ENCODE peak calls at places on chromosomes 11 and 22, in nine cellular contexts. W is spleen, M is endothelial cell of umbilical vein, Z is breast epithelium, T is tibial nerve, B is sigmoid colon, C is adrenal gland, R is body of pancreas, V is stomach. S is an unnamed sample.

GRCh38 chr22:45240810-45241631 is at the start of gene KIAA0930:
- DNase-seq in B (peak), W (peak), T (peak), R (peak), V (peak), C (peak), M (peak), Z (peak), S (no peak)

GRCh38 chr22:19988965-19989724 is 27.5 kb downstream of the ARVCF start:
- DNase-seq in V (no peak), Z (no peak), R (no peak), M (no peak), B (no peak), C (no peak), T (no peak), W (no peak), S (no peak)

GRCh38 chr11:117796456-117797428 is at the start of gene DSCAML1:
- DNase-seq in T (no peak), B (no peak), C (peak), V (no peak), R (no peak), Z (no peak), M (no peak), W (no peak), S (no peak)

GRCh38 chr11:129703846-129704245 is 111.8 kb upstream of the TMEM45B start:
- DNase-seq in B (no peak), T (no peak), C (no peak), R (no peak), M (no peak), W (no peak), V (no peak), Z (peak), S (no peak)

GRCh38 chr22:36386351-36386899 is 1.3 kb downstream of the MYH9 start:
- DNase-seq in C (peak), W (peak), T (no peak), M (peak), B (no peak), Z (no peak), R (no peak), V (no peak), S (no peak)

GRCh38 chr11:78560826-78561484 is 13.7 kb downstream of the NARS2 start:
- DNase-seq in C (no peak), W (no peak), M (peak), R (no peak), V (no peak), T (no peak), B (no peak), Z (no peak), S (no peak)

GRCh38 chr11:9736365-9736764 is 72.5 kb downstream of the SWAP70 start:
- DNase-seq in T (no peak), Z (no peak), V (no peak), W (no peak), M (no peak), B (no peak), R (no peak), C (no peak), S (no peak)

GRCh38 chr11:14612624-14613023 is 31.0 kb upstream of the PDE3B start:
- DNase-seq in T (no peak), Z (no peak), W (no peak), R (peak), C (no peak), M (no peak), B (no peak), V (no peak), S (no peak)

GRCh38 chr11:6284250-6284649 is 24.6 kb downstream of the CCKBR start:
- DNase-seq in Z (no peak), R (no peak), B (no peak), C (no peak), V (no peak), W (no peak), M (no peak), T (no peak), S (no peak)

GRCh38 chr11:132674161-132674560 is 858.1 kb downstream of the OPCML start:
- DNase-seq in R (no peak), V (no peak), C (no peak), T (no peak), W (no peak), Z (no peak), B (no peak), M (peak), S (no peak)

GRCh38 chr11:63805844-63806415 is 7.3 kb upstream of the SPINDOC start:
- DNase-seq in B (no peak), W (no peak), V (no peak), M (peak), R (peak), T (no peak), C (peak), Z (no peak), S (no peak)

GRCh38 chr11:122491486-122491885 is 164.0 kb upstream of the UBASH3B start:
- DNase-seq in T (no peak), C (peak), Z (peak), R (no peak), V (no peak), M (peak), W (no peak), B (no peak), S (no peak)

GRCh38 chr11:116605543-116605942 is 167.2 kb downstream of the BUD13 start:
- DNase-seq in Z (no peak), C (peak), M (peak), W (no peak), R (peak), B (peak), T (no peak), V (peak), S (no peak)

GRCh38 chr11:68142028-68142412 is 20.8 kb upstream of the CHKA start:
- DNase-seq in Z (peak), B (no peak), T (no peak), V (peak), W (no peak), R (peak), M (no peak), C (no peak), S (no peak)

GRCh38 chr11:58811499-58811898 is 33.0 kb downstream of the GLYATL2 start:
- DNase-seq in Z (no peak), W (no peak), V (no peak), R (no peak), C (no peak), T (no peak), B (no peak), M (no peak), S (no peak)

GRCh38 chr11:1209371-1210057 is 13.4 kb upstream of the MUC5B start:
- DNase-seq in M (no peak), B (peak), Z (no peak), V (no peak), W (peak), C (no peak), R (no peak), T (peak), S (no peak)

GRCh38 chr11:12235945-12236743 is 125.8 kb downstream of the MICAL2 start:
- DNase-seq in M (peak), B (no peak), R (peak), W (no peak), T (no peak), V (peak), C (peak), Z (peak), S (no peak)

GRCh38 chr11:72736452-72737069 is 15.6 kb downstream of the ARAP1 start:
- DNase-seq in V (no peak), B (peak), M (peak), R (peak), W (peak), Z (peak), T (no peak), C (peak), S (no peak)

DNA sequence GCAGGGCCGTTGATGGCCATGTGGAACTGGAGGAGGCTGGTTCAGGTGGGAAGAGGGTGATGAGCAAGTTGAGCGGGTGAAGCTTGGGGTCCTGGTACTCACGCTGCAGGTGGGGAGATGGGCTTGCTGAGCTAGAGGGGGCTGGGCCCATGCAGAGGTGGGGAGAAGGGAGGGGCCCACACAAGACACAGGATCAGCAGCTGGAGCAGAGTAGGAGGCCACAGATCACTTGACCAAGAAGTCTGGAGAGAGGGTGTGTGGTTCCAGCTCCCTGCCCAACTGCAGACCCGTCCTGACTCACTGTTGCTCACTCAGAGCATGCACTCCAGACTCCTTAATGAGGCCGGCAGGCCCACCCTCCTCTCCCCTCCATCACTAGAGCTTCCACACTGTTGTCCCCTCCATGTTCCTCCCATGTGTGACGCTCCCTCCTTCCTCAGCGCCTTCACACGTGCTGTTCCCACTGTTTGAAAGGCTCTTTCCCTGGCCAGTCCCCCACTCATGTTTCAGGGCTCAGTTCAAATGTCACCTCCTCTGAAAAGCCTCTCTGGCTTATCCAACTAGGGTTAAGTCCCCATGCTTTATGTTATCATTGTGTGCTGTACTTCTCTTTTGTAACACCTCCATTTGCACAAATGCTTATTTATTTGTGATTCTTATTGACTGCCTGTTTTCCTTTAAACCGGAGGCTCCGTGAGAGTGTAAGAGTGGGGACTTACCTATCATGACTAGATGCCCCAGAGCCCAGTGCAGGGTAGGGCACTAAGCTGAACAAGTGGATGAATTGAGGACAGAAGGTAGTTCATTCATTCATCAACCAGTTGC is 2.3 kb downstream of the CCDC86 start:
- DNase-seq in V (no peak), W (no peak), T (no peak), M (no peak), Z (no peak), B (no peak), R (no peak), C (peak), S (no peak)
- H3K4me3 ChIP-seq in V (peak), W (peak), T (no peak), M (no peak), Z (peak), B (no peak), R (no peak), C (no peak), S (peak)

DNA sequence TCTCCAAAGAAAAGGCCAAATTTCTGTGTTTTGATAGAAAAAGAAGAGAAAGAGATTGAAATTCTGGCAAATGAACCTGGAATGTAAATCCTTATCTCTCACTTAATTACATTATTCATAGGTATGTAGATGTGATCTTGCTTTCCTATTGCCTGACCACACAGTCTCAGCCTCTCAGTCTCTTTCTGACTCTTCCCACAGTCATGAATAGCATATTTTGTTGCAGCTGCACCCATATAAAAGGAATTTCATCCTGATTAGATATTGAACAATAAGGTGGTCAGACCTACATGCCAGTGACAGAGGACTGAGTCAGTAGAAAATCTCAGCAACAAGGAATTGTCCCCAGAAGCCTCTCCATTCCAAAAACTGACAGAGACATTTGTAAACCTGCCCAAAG is 62.9 kb upstream of the LRRC4C start:
- DNase-seq in C (no peak), V (no peak), T (no peak), B (no peak), R (no peak), M (no peak), Z (no peak), W (no peak), S (no peak)
- TF ChIP-seq POLR2A in C (no peak), V (no peak), T (no peak), B (no peak), R (no peak), M (no peak), Z (no peak), W (no peak), S (no peak)

GRCh38 chr22:40334060-40334459 is 12.2 kb upstream of the ADSL start:
- DNase-seq in M (no peak), W (no peak), Z (no peak), R (no peak), V (no peak), T (no peak), B (no peak), C (no peak), S (no peak)

GRCh38 chr22:40331706-40332105 is 14.6 kb upstream of the ADSL start:
- DNase-seq in M (no peak), Z (no peak), W (no peak), V (no peak), C (no peak), B (no peak), R (no peak), T (no peak), S (no peak)

GRCh38 chr22:40332319-40332781 is 13.9 kb upstream of the ADSL start:
- DNase-seq in C (no peak), Z (no peak), W (no peak), B (no peak), R (no peak), M (no peak), V (no peak), T (no peak), S (no peak)

GRCh38 chr22:40335358-40335757 is 10.9 kb upstream of the ADSL start:
- DNase-seq in B (no peak), Z (no peak), W (no peak), T (no peak), V (no peak), M (no peak), C (no peak), R (no peak), S (no peak)

DNA sequence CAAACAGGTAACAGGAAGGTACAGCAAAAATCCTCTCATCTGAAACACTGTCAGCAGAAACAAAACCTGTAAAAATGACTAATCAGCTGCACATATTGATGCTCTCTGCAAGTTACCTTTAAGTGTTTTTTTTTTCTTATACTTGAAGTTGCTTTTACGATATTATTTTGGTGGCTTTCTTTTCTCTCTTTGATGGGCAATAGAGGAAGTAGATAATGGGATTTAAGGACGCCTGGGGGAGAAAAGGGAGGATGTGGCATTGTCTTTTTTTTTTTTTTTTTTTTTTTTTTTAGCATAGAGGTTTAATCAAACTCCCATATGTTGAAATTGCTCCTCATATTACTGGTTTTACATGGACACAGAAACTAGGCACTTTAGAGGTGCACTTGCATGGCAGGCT is 11.4 kb upstream of the ADSL start:
- DNase-seq in V (no peak), R (no peak), B (no peak), W (no peak), M (no peak), C (no peak), T (no peak), Z (no peak), S (no peak)
- H3K4me3 ChIP-seq in V (no peak), R (no peak), B (no peak), W (no peak), M (no peak), C (no peak), T (no peak), Z (no peak), S (no peak)

GRCh38 chr11:70398834-70399680 is 728 bp downstream of the CTTN start:
- DNase-seq in Z (no peak), V (peak), B (peak), W (peak), R (peak), T (no peak), C (no peak), M (no peak), S (no peak)
- TF ChIP-seq POLR2A in Z (no peak), V (no peak), B (no peak), W (no peak), R (no peak), T (no peak), C (no peak), M (no peak), S (no peak)

DNA sequence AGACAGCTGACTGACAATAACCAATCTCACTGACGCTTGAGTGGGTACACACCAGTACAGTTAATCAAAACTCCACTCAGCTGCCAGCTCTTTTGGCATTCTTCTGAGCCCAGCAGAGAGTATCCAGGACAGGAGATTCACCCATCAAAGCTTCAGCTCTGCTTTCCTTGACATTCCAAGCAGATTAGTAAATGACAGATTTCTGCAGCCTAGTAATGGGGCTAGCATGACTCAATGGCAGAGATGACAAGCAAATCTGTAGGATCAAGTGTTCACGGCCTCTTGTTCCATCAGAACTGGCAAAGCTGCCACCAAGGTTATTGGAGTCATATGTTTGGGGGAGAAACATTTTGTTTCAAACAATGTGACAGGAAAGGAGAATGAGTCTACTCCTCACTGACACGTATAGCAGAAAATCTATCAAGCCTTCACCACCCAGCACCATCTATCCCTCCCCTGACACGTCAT is 420.0 kb downstream of the DYNC2H1 start:
- DNase-seq in M (peak), T (no peak), C (peak), R (no peak), B (no peak), W (no peak), Z (no peak), V (no peak), S (no peak)
- H3K4me3 ChIP-seq in M (no peak), T (no peak), C (no peak), R (no peak), B (no peak), W (no peak), Z (no peak), V (no peak), S (no peak)

GRCh38 chr22:38569972-38570840 is at the start of gene DMC1:
- DNase-seq in V (peak), M (peak), Z (peak), W (peak), T (peak), C (peak), B (peak), R (peak), S (peak)
- TF ChIP-seq POLR2A in V (no peak), M (no peak), Z (no peak), W (no peak), T (peak), C (peak), B (no peak), R (no peak), S (no peak)

GRCh38 chr11:64846998-64847666 is 2.7 kb upstream of the CDC42BPG start:
- DNase-seq in Z (peak), R (peak), M (peak), B (peak), C (peak), W (peak), V (peak), T (peak), S (peak)

GRCh38 chr11:64842851-64843841 is 1.3 kb downstream of the CDC42BPG start:
- DNase-seq in B (no peak), R (peak), W (peak), V (peak), Z (peak), M (no peak), C (peak), T (no peak), S (no peak)

GRCh38 chr11:64844330-64845124 is at the start of gene CDC42BPG:
- DNase-seq in R (peak), M (peak), T (no peak), V (peak), B (no peak), Z (peak), C (peak), W (peak), S (no peak)

GRCh38 chr11:64843971-64844329 is 503 bp downstream of the CDC42BPG start:
- DNase-seq in W (no peak), T (no peak), R (no peak), V (no peak), Z (peak), B (no peak), C (no peak), M (no peak), S (no peak)

DNA sequence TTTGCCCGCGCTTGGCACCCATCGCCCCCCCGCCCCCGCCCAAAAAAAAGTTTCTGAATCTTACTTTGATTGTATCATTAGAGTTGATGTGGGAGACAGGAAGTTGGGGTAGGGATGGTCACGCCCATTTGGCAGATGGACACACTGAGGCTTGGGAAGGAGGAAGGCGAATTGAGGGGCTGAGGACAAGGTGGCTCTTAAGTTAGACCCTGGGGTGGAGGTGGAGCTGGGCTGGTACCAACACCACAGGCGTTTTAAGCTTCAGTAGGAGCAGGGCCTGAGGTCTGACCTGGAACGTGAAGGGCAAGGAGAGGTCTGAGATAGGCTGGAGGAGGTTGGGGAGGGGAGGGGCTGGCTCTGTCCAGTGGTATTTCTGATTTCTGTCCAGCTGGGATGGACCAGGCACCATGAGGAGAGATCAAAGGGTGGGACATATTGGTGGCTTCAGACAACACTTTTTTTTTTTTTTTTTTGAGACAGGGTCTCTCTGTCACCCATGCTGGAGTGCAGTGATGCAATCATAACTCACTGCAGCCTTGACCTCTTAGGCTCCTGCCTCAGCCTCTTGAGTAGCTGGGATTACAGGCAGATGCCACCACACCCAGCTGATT is 777 bp upstream of the CDC42BPG start:
- DNase-seq in W (no peak), T (no peak), V (no peak), B (no peak), R (no peak), C (no peak), Z (peak), M (no peak), S (no peak)
- H3K4me3 ChIP-seq in W (peak), T (peak), V (peak), B (no peak), R (peak), C (peak), Z (peak), M (no peak), S (peak)

S was measured in esophagus squamous epithelium.